ENCODE peak calls at places on chromosomes 7 and 10, in four cellular contexts. O, A, H and Q are unnamed samples.

GRCh38 chr10:27153855-27154198 is 357 bp downstream of the YME1L1 start:
- DNase-seq in O (peak), A (no peak), H (peak), Q (no peak)

GRCh38 chr7:1144269-1144771 is 15.7 kb downstream of the ZFAND2A start:
- DNase-seq in O (no peak), A (no peak), H (no peak), Q (no peak)

GRCh38 chr7:8908889-8909288 is 475.5 kb downstream of the NXPH1 start:
- DNase-seq in O (no peak), A (no peak), H (no peak), Q (no peak)

GRCh38 chr7:44980393-44981034 is 1.7 kb upstream of the MYO1G start:
- DNase-seq in O (peak), A (no peak), H (no peak), Q (no peak)

GRCh38 chr7:112790651-112790973 is 419 bp upstream of the TMEM168 start:
- DNase-seq in O (no peak), A (no peak), H (no peak), Q (no peak)

GRCh38 chr7:117970806-117971205 is 97.6 kb upstream of the CTTNBP2 start:
- DNase-seq in O (no peak), A (no peak), H (no peak), Q (no peak)

GRCh38 chr10:37654466-37654865 is 202.9 kb downstream of the ZNF248 start:
- DNase-seq in O (no peak), A (no peak), H (peak), Q (no peak)

GRCh38 chr10:51397695-51398094 is 301.7 kb downstream of the CSTF2T start:
- DNase-seq in O (peak), A (no peak), H (no peak), Q (no peak)

GRCh38 chr10:31966681-31967080 is 38.0 kb upstream of the ARHGAP12 start:
- DNase-seq in O (no peak), A (no peak), H (no peak), Q (no peak)

GRCh38 chr7:79227035-79227434 is 226.4 kb downstream of the MAGI2 start:
- DNase-seq in O (peak), A (no peak), H (no peak), Q (no peak)

GRCh38 chr7:151018421-151019129 is 5.7 kb downstream of the ATG9B start:
- DNase-seq in O (no peak), A (no peak), H (peak), Q (peak)

GRCh38 chr7:157024716-157025115 is 14.3 kb upstream of the MNX1 start:
- DNase-seq in O (no peak), A (no peak), H (no peak), Q (no peak)

GRCh38 chr7:43591551-43592180 is 8.8 kb downstream of the STK17A start:
- DNase-seq in O (peak), A (no peak), H (peak), Q (no peak)

GRCh38 chr10:11017575-11018425 is at the start of gene CELF2:
- DNase-seq in O (no peak), A (peak), H (peak), Q (peak)

GRCh38 chr10:131838921-131839320 is 61.9 kb upstream of the PPP2R2D start:
- DNase-seq in O (no peak), A (no peak), H (no peak), Q (no peak)

GRCh38 chr10:132897516-132898381 is 44.6 kb downstream of the CFAP46 start:
- DNase-seq in O (no peak), A (no peak), H (no peak), Q (no peak)

GRCh38 chr10:63199716-63200115 is 66.6 kb downstream of the NRBF2 start:
- DNase-seq in O (no peak), A (no peak), H (peak), Q (no peak)

GRCh38 chr10:80464557-80465466 is 10.7 kb downstream of the TSPAN14 start:
- DNase-seq in O (peak), A (peak), H (peak), Q (peak)

GRCh38 chr7:106374437-106374836 is 89.7 kb upstream of the NAMPT start:
- DNase-seq in O (no peak), A (no peak), H (no peak), Q (no peak)

GRCh38 chr7:134694299-134694698 is 47.6 kb downstream of the BPGM start:
- DNase-seq in O (no peak), A (no peak), H (peak), Q (peak)

GRCh38 chr10:129816702-129817101 is 147.4 kb downstream of the EBF3 start:
- DNase-seq in O (no peak), A (no peak), H (no peak), Q (no peak)

GRCh38 chr7:37920619-37921339 is at the start of gene EPDR1:
- DNase-seq in O (no peak), A (no peak), H (peak), Q (peak)

GRCh38 chr7:81487512-81487911 is 282.3 kb downstream of the HGF start:
- DNase-seq in O (no peak), A (no peak), H (no peak), Q (no peak)

GRCh38 chr10:21985541-21985940 is 18.0 kb downstream of the DNAJC1 start:
- DNase-seq in O (peak), A (no peak), H (no peak), Q (no peak)

GRCh38 chr10:77505431-77506334 is 131.9 kb downstream of the KCNMA1 start:
- DNase-seq in O (peak), A (no peak), H (peak), Q (no peak)

GRCh38 chr10:118216071-118216470 is 126.1 kb downstream of the FAM204A start:
- DNase-seq in O (no peak), A (no peak), H (no peak), Q (no peak)

GRCh38 chr10:88792656-88793055 is 9.9 kb upstream of the LIPM start:
- DNase-seq in O (peak), A (no peak), H (no peak), Q (no peak)

GRCh38 chr10:131874991-131875451 is 25.8 kb upstream of the PPP2R2D start:
- DNase-seq in O (peak), A (peak), H (peak), Q (peak)

GRCh38 chr7:20539201-20539600 is 76.3 kb upstream of the ABCB5 start:
- DNase-seq in O (no peak), A (no peak), H (peak), Q (no peak)

GRCh38 chr7:36116347-36117200 is 36.5 kb upstream of the EEPD1 start:
- DNase-seq in O (no peak), A (no peak), H (no peak), Q (no peak)

GRCh38 chr10:54470324-54470631 is 330.8 kb downstream of the PCDH15 start:
- DNase-seq in O (no peak), A (no peak), H (peak), Q (no peak)

GRCh38 chr7:35652124-35652523 is 42.8 kb downstream of the HERPUD2 start:
- DNase-seq in O (no peak), A (no peak), H (no peak), Q (no peak)

GRCh38 chr10:118521415-118522117 is 73.9 kb downstream of the PRLHR start:
- DNase-seq in O (no peak), A (no peak), H (no peak), Q (no peak)

GRCh38 chr7:34320926-34321609 is 336.9 kb upstream of the NPSR1 start:
- DNase-seq in O (peak), A (peak), H (peak), Q (peak)

GRCh38 chr10:14173706-14174594 is 156.8 kb downstream of the FRMD4A start:
- DNase-seq in O (peak), A (no peak), H (peak), Q (peak)

GRCh38 chr10:72016608-72017310 is 52.6 kb downstream of the CHST3 start:
- DNase-seq in O (no peak), A (no peak), H (no peak), Q (no peak)

GRCh38 chr7:137626469-137627067 is 220.2 kb downstream of the DGKI start:
- DNase-seq in O (peak), A (no peak), H (peak), Q (peak)

GRCh38 chr10:66322261-66322660 is 603.6 kb upstream of the LRRTM3 start:
- DNase-seq in O (no peak), A (no peak), H (no peak), Q (no peak)

GRCh38 chr10:3711918-3712317 is 73.1 kb downstream of the KLF6 start:
- DNase-seq in O (no peak), A (no peak), H (no peak), Q (no peak)

DNA sequence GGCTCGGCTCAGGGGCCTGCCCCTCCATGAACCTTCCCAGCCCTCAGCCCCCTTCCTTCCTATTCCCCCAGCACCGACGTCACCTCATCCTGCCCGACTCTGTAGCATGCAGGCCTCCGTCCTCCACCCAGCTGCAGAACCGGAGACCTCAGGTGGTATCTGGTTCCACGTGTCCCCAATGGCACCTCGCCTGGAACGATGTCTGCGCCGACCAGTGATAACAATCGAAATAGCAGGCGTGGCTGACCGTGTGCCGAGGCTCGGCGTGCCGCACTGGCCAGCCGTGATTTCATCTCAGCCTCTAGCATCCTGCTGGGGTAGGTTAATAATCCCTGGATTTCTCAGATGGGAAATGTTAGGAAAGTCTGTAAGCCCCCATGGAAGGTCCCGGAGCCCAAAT is 171.7 kb downstream of the CUX1 start:
- DNase-seq in O (no peak), A (no peak), H (no peak), Q (no peak)
- H3K56ac ChIP-seq in O (no peak), A (no peak), H (no peak), Q (no peak)

DNA sequence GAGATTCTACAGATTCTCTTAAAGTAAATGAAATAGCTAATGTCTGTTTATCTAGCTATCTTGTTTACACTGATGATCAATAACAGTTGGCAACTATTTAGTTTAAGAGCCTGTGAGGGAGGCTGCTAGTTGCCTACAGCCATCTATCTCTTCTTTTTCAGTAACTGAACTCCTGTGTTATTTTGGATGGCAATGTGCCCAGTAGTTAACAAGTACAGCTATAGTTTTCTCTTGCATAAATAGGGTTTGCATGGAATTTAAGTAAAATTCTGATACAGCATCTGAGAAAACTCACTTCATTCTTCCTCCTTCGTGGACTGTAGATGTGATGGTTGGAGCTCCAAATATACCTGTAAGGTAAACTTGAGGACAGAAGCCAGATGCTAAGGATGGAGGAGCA is 219.5 kb upstream of the POT1 start:
- DNase-seq in O (no peak), A (no peak), H (no peak), Q (no peak)
- H3K23ac ChIP-seq in O (no peak), A (no peak), H (no peak), Q (no peak)

GRCh38 chr7:97293031-97293430 is 175.5 kb downstream of the SDHAF3 start:
- DNase-seq in O (no peak), A (no peak), H (no peak), Q (no peak)
- H3K56ac ChIP-seq in O (no peak), A (no peak), H (no peak), Q (no peak)

DNA sequence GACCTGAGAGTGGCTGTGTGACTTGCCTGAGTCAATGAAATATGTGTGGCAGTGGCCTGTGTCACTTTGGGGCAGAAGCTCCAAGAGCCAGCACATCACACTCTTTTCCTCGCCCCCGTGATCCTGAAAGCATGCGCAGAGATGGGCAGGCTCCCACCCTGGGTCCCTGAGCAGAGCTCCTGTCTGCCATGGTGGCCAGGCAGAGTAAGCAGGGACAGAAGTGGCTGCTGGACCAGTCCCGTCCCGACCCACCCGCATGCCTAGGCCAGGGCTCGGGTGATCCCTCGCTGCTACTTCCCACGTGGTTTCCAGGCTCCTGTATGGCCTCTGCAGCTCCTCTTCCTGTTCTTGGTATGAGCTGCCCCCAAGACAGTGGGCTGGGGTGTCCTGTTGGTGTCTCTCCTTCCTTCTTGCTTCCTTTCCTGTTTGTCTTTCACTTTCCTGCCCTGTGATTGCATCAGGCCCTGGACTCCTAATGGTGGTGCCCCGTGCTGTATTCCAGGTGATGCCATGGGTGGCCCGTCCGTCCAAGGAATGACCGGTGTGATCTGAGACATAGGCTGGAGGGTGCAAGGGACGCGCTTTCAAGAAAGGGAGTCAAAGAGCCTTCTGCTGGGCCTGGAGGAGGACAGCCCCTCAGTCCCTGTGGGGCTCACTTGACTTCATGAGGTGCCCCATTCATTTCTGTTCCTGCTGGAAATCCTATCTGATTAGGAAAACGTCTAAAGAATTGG is 71.4 kb upstream of the SHH start:
- DNase-seq in O (no peak), A (no peak), H (no peak), Q (peak)
- H3K23ac ChIP-seq in O (no peak), A (no peak), H (no peak), Q (no peak)

DNA sequence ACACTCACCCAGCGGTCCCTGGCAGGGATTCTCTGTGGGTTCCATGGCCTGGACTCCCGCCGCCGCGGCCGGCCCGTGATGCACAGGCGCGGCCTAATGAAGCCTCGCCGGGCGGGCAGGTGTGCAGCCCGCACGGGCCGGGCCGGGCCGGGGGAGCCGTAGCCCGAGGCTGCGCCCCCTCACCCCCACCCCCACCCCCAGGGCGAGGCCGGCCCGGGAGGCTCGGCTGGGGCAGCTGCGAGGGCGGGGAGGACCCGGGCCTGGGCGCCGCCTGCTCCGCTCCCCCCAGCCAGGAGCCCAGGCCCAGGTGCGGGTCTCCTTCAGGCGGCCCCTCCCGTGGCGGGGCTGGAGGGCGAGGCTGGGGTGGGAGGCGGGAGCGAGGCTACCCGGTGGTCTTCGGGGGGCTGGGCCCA is at the start of gene NOBOX:
- DNase-seq in O (no peak), A (no peak), H (no peak), Q (no peak)
- H3K56ac ChIP-seq in O (no peak), A (no peak), H (no peak), Q (no peak)

DNA sequence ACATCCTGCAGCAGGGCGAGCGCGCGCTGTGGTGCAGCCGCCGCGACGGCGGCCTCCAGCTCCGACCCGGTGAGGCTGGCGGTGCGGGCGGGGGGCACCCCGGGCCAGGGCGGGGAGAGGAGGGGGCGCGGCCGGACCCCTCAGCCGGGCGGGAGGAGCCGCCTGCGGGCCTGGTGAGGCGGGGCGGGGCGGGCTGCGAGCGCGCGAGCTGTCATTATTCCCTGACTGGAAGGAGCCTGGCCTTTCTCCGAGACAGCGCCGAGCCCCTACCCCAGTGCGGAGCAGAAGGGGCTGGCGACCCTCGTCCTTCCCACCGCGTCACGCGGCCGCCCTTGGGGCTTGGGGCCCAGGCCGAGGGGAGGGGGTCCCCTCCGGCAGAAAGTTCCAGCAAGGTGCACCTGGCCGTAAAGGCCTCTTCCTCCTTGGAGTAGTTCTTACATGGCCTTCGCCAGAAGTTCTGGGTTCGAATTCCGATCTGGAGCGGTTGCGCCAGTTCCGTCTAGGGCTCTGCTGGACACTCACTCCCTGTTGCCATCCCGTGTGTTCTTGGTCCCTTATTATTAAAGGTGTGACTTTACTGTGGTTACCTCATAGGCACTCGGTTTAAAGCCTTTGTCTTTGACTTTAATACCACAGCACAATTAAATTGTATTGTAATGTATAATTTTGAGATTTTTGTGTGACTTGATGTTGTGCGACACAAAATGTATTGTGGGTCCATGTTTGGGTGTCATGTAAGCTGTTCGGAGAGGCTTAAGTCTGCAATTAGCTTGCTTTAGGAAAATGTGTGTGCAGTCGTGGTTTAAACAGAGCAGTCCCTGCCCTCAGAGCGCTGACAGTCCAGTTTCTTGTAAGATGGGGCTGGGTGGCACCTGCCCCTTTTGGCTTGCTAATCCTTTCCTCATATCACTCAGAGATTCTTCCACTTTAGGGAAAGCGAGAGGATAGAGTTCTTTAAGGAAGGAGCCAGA is 726 bp downstream of the INPP5F start:
- DNase-seq in O (no peak), A (no peak), H (peak), Q (peak)
- H3K23ac ChIP-seq in O (peak), A (no peak), H (no peak), Q (peak)

DNA sequence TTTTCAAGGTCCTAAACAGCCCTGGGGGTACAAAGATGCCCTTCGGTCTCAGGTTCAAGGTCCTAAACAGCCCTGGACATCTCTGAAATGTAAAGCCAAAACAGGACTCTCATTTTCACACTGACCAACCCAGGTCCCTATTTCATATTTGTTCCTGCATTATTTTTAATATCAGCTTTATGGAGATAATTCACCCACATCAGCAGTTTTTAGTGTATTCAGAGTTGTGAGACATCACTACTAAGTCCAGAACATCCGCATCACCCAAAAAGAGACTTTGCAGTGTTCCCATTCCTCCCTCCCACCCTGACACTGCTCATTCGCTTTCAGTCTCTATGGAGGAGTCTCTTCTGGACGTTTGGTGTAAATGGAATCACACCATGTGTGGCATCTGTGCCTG is 420.2 kb downstream of the PTPRN2 start:
- DNase-seq in O (no peak), A (no peak), H (no peak), Q (no peak)
- H3K56ac ChIP-seq in O (no peak), A (no peak), H (no peak), Q (no peak)

GRCh38 chr7:2275101-2275500 is 33.1 kb downstream of the NUDT1 start:
- DNase-seq in O (no peak), A (no peak), H (no peak), Q (no peak)
- H3K23ac ChIP-seq in O (no peak), A (no peak), H (no peak), Q (no peak)

GRCh38 chr7:123283373-123283772 is 83.6 kb upstream of the SLC13A1 start:
- DNase-seq in O (no peak), A (no peak), H (no peak), Q (no peak)
- H3K56ac ChIP-seq in O (no peak), A (no peak), H (no peak), Q (no peak)

GRCh38 chr10:47451275-47451997 is 32.5 kb downstream of the ANXA8 start:
- DNase-seq in O (no peak), A (no peak), H (no peak), Q (peak)
- H3K23ac ChIP-seq in O (no peak), A (no peak), H (peak), Q (no peak)